ENCODE peak calls at places on chromosome 16, in four cellular contexts. Y, P, D and O are unnamed samples.

GRCh38 chr16:84881702-84882521 is 62.1 kb downstream of the CRISPLD2 start:
- DNase-seq in Y (no peak), P (peak), D (no peak), O (no peak)

GRCh38 chr16:27762441-27762840 is 212.5 kb downstream of the KATNIP start:
- DNase-seq in Y (peak), P (no peak), D (no peak), O (no peak)

GRCh38 chr16:55566432-55567175 is at the start of gene CAPNS2:
- DNase-seq in Y (no peak), P (no peak), D (no peak), O (no peak)

GRCh38 chr16:81071816-81072215 is 5.2 kb downstream of the C16orf46 start:
- DNase-seq in Y (peak), P (peak), D (no peak), O (no peak)

GRCh38 chr16:1535391-1536291 is 2.2 kb downstream of the TMEM204 start:
- DNase-seq in Y (no peak), P (no peak), D (no peak), O (no peak)

GRCh38 chr16:35598696-35599332 is 2139.4 kb downstream of the TP53TG3F start:
- DNase-seq in Y (peak), P (no peak), D (no peak), O (no peak)

GRCh38 chr16:2952679-2953078 is 11.4 kb upstream of the KREMEN2 start:
- DNase-seq in Y (no peak), P (no peak), D (no peak), O (no peak)

GRCh38 chr16:75072239-75072947 is 44.2 kb downstream of the LDHD start:
- DNase-seq in Y (no peak), P (no peak), D (no peak), O (no peak)

GRCh38 chr16:31010539-31010938 is at the start of gene STX1B:
- DNase-seq in Y (no peak), P (no peak), D (no peak), O (peak)

GRCh38 chr16:19578378-19578851 is 22.9 kb downstream of the VPS35L start:
- DNase-seq in Y (no peak), P (no peak), D (no peak), O (no peak)

GRCh38 chr16:58628845-58629680 is 563 bp downstream of the CNOT1 start:
- DNase-seq in Y (no peak), P (peak), D (peak), O (peak)

GRCh38 chr16:177394-177822 is 928 bp downstream of the HBA1 start:
- DNase-seq in Y (no peak), P (no peak), D (no peak), O (no peak)

GRCh38 chr16:77898671-77899211 is 110.4 kb downstream of the VAT1L start:
- DNase-seq in Y (no peak), P (no peak), D (no peak), O (no peak)

GRCh38 chr16:3825103-3825502 is 55.4 kb downstream of the CREBBP start:
- DNase-seq in Y (no peak), P (no peak), D (no peak), O (no peak)

GRCh38 chr16:85031451-85031850 is 3.9 kb downstream of the KIAA0513 start:
- DNase-seq in Y (no peak), P (no peak), D (no peak), O (no peak)

GRCh38 chr16:11914210-11914758 is 1.5 kb downstream of the GSPT1 start:
- DNase-seq in Y (no peak), P (no peak), D (no peak), O (no peak)

GRCh38 chr16:20673882-20674683 is 23.4 kb downstream of the ACSM1 start:
- DNase-seq in Y (no peak), P (peak), D (no peak), O (no peak)

GRCh38 chr16:74892574-74893461 is 92.1 kb downstream of the WDR59 start:
- DNase-seq in Y (no peak), P (no peak), D (peak), O (no peak)

GRCh38 chr16:64254443-64255367 is 867.2 kb downstream of the CDH11 start:
- DNase-seq in Y (no peak), P (no peak), D (no peak), O (no peak)

GRCh38 chr16:87297918-87298631 is 19.1 kb downstream of the C16orf95 start:
- DNase-seq in Y (no peak), P (peak), D (no peak), O (peak)

GRCh38 chr16:29719063-29719462 is 26.7 kb downstream of the C16orf54 start:
- DNase-seq in Y (no peak), P (no peak), D (no peak), O (no peak)

GRCh38 chr16:84198401-84198800 is 7.4 kb downstream of the ADAD2 start:
- DNase-seq in Y (no peak), P (no peak), D (no peak), O (no peak)

GRCh38 chr16:57349212-57350031 is 9.2 kb upstream of the CCL22 start:
- DNase-seq in Y (no peak), P (no peak), D (peak), O (no peak)

GRCh38 chr16:1884889-1885288 is 12.9 kb upstream of the MEIOB start:
- DNase-seq in Y (no peak), P (no peak), D (no peak), O (no peak)

GRCh38 chr16:26019406-26019805 is 327.6 kb downstream of the HS3ST4 start:
- DNase-seq in Y (no peak), P (no peak), D (no peak), O (no peak)

GRCh38 chr16:87371261-87371866 is 12.2 kb downstream of the FBXO31 start:
- DNase-seq in Y (no peak), P (no peak), D (no peak), O (no peak)

GRCh38 chr16:60230666-60231065 is 1496.5 kb upstream of the GOT2 start:
- DNase-seq in Y (no peak), P (no peak), D (no peak), O (no peak)

GRCh38 chr16:80803341-80804060 is 897 bp downstream of the CDYL2 start:
- DNase-seq in Y (no peak), P (no peak), D (no peak), O (peak)

GRCh38 chr16:67719778-67720144 is 645 bp upstream of the GFOD2 start:
- DNase-seq in Y (no peak), P (peak), D (no peak), O (no peak)

GRCh38 chr16:75113046-75113491 is 3.5 kb downstream of the LDHD start:
- DNase-seq in Y (no peak), P (no peak), D (no peak), O (no peak)

GRCh38 chr16:35908942-35909341 is 2449.5 kb downstream of the TP53TG3F start:
- DNase-seq in Y (peak), P (no peak), D (no peak), O (no peak)

GRCh38 chr16:4261557-4262172 is 11.2 kb downstream of the TFAP4 start:
- DNase-seq in Y (peak), P (peak), D (no peak), O (peak)

GRCh38 chr16:3681206-3681605 is 26.7 kb downstream of the DNASE1 start:
- DNase-seq in Y (no peak), P (no peak), D (no peak), O (no peak)

GRCh38 chr16:873243-873661 is 72.7 kb upstream of the GNG13 start:
- DNase-seq in Y (no peak), P (no peak), D (no peak), O (no peak)

GRCh38 chr16:2233872-2234812 is 2.1 kb upstream of the DNASE1L2 start:
- DNase-seq in Y (no peak), P (no peak), D (no peak), O (no peak)

GRCh38 chr16:80931985-80932720 is 74.5 kb downstream of the CMC2 start:
- DNase-seq in Y (no peak), P (peak), D (no peak), O (peak)

GRCh38 chr16:85415196-85415988 is 197.7 kb upstream of the GSE1 start:
- DNase-seq in Y (no peak), P (no peak), D (no peak), O (no peak)

GRCh38 chr16:1337486-1337885 is 4.0 kb downstream of the BAIAP3 start:
- DNase-seq in Y (no peak), P (no peak), D (no peak), O (no peak)

GRCh38 chr16:80113876-80114574 is 426.8 kb upstream of the DYNLRB2 start:
- DNase-seq in Y (no peak), P (no peak), D (no peak), O (no peak)

GRCh38 chr16:35743101-35743692 is 2283.8 kb downstream of the TP53TG3F start:
- DNase-seq in Y (no peak), P (no peak), D (no peak), O (no peak)

GRCh38 chr16:10817514-10817913 is 1.1 kb downstream of the TVP23A start:
- DNase-seq in Y (no peak), P (no peak), D (no peak), O (no peak)
- TF ChIP-seq ATF3 in Y (no peak), P (no peak), D (no peak), O (no peak)

DNA sequence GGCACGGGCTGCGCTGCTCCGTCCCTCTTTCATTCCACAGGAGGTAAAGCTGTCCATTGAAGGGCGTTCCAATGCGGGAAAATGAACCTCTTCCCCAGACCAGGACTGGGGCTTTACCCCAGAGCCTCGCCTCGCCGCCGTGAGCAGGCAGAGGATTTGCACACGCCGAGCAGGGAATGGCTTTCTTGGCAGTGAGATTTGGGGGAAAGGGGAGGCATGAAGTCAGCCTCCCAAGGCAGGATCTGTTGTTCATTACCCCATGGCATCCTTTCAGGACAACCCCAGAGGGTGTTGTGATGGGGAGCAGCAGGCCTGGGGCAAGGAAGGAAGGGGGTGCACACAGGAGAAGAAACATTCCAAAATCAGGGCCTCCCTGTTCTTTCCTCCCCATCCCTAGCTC is 6.0 kb downstream of the ATXN1L start:
- DNase-seq in Y (no peak), P (no peak), D (no peak), O (no peak)
- TF ChIP-seq ATF3 in Y (no peak), P (no peak), D (no peak), O (no peak)

GRCh38 chr16:23434380-23434779 is 18.6 kb downstream of the COG7 start:
- DNase-seq in Y (peak), P (peak), D (peak), O (no peak)
- TF ChIP-seq ATF3 in Y (no peak), P (no peak), D (no peak), O (no peak)

DNA sequence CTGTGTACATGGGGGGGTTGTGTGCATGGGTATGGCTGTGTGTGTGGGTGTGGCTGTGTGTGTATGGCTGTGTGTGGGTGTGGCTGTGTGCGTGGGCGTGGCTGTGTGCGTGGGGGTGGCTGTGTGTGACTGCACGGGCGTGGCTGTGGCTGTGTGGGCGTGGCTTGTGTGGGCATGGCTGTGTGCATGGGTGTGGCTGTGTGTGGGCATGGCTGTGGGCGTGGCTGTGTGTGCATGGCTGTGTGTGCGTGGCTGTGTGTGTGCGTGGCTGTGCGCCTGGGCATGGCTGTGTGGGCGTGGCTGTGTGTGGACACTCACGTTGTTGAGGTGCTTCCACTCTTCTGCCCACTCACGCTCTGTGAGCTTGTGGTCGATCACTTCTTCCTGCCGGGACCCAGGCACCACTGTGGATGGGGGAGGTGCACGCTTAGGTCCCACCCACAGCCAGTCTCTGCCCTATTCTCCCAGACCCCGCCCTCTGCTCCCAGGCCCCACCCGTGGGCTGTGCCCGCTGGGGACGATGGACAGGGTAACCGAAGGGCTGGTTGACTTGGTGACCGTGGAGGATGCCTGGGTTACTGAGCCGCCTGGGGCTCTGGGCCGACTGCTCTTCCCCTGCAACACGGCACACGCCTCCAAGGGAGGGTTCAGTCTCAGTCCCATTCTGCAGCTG is 16.0 kb upstream of the PABPN1L start:
- DNase-seq in Y (peak), P (no peak), D (no peak), O (no peak)
- TF ChIP-seq ATF3 in Y (no peak), P (no peak), D (no peak), O (no peak)

GRCh38 chr16:48895142-48895541 is 285.2 kb upstream of the N4BP1 start:
- DNase-seq in Y (no peak), P (no peak), D (no peak), O (peak)

GRCh38 chr16:48887646-48888045 is 277.7 kb upstream of the N4BP1 start:
- DNase-seq in Y (no peak), P (no peak), D (no peak), O (no peak)

GRCh38 chr16:48897698-48898205 is 287.8 kb upstream of the N4BP1 start:
- DNase-seq in Y (no peak), P (no peak), D (no peak), O (no peak)

GRCh38 chr16:48892884-48893283 is 282.9 kb upstream of the N4BP1 start:
- DNase-seq in Y (peak), P (no peak), D (no peak), O (no peak)
- TF ChIP-seq ATF3 in Y (no peak), P (no peak), D (no peak), O (no peak)